ENCODE peak calls at places on chromosomes 1 and 21, in nine cellular contexts. Y, S, V, C, X, I, F, D and B are unnamed samples.

GRCh38 chr1:201559679-201560162 is 20.8 kb downstream of the NAV1 start:
- DNase-seq in Y (peak), S (peak), V (peak), C (peak), X (peak), I (peak), F (peak), D (peak), B (peak)

GRCh38 chr21:25929859-25930520 is 195.2 kb downstream of the GABPA start:
- DNase-seq in Y (no peak), S (no peak), V (no peak), C (no peak), X (no peak), I (no peak), F (peak), D (no peak), B (no peak)

GRCh38 chr1:167198518-167199133 is 22.1 kb upstream of the POU2F1 start:
- DNase-seq in Y (no peak), S (peak), V (no peak), C (no peak), X (no peak), I (no peak), F (no peak), D (no peak), B (no peak)

GRCh38 chr1:191669629-191670028 is 488.6 kb upstream of the RGS18 start:
- DNase-seq in Y (no peak), S (no peak), V (no peak), C (no peak), X (no peak), I (no peak), F (peak), D (no peak), B (no peak)

GRCh38 chr1:22866868-22867267 is 105.8 kb downstream of the LACTBL1 start:
- DNase-seq in Y (no peak), S (no peak), V (no peak), C (no peak), X (no peak), I (no peak), F (no peak), D (no peak), B (no peak)

GRCh38 chr1:7404046-7404742 is 366.9 kb upstream of the VAMP3 start:
- DNase-seq in Y (no peak), S (peak), V (no peak), C (no peak), X (no peak), I (no peak), F (no peak), D (no peak), B (no peak)

GRCh38 chr1:210144736-210145135 is 87.9 kb upstream of the SERTAD4 start:
- DNase-seq in Y (no peak), S (no peak), V (no peak), C (no peak), X (no peak), I (no peak), F (peak), D (no peak), B (no peak)

GRCh38 chr1:223712856-223713494 is 636 bp downstream of the CAPN2 start:
- DNase-seq in Y (no peak), S (no peak), V (no peak), C (peak), X (no peak), I (peak), F (no peak), D (peak), B (no peak)

GRCh38 chr1:24913274-24913604 is 16.8 kb downstream of the RUNX3 start:
- DNase-seq in Y (no peak), S (no peak), V (no peak), C (no peak), X (no peak), I (no peak), F (no peak), D (no peak), B (no peak)